ENCODE peak calls at places on chromosome 13, in six cellular contexts. Z is AG04450, U is Caco-2, W is right lobe of liver, I is sigmoid colon, S is GM23248. H is an unnamed sample.

GRCh38 chr13:55788548-55788947 is 1352.2 kb upstream of the PRR20A start:
- DNase-seq in U (no peak), W (no peak), S (no peak), Z (no peak), I (no peak), H (no peak)

GRCh38 chr13:93847162-93847561 is 620.6 kb downstream of the GPC6 start:
- DNase-seq in W (no peak), Z (peak; percentile 42), U (no peak), I (no peak), S (peak; percentile 92), H (no peak)

GRCh38 chr13:24308068-24308445 is 1.3 kb upstream of the C1QTNF9 start:
- DNase-seq in I (peak; percentile 57), S (no peak), Z (no peak), U (no peak), W (no peak), H (no peak)

GRCh38 chr13:93473441-93474270 is 247.0 kb downstream of the GPC6 start:
- DNase-seq in Z (peak; percentile 43), U (no peak), W (no peak), S (peak; percentile 8), I (no peak), H (no peak)

GRCh38 chr13:49807681-49808080 is 15.2 kb upstream of the KPNA3 start:
- DNase-seq in W (no peak), U (no peak), I (no peak), Z (no peak), S (no peak), H (no peak)

GRCh38 chr13:50360637-50361036 is 345.4 kb downstream of the KCNRG start:
- DNase-seq in W (no peak), U (no peak), Z (no peak), I (no peak), S (no peak), H (peak; percentile 35)

GRCh38 chr13:24348797-24349515 is 39.6 kb downstream of the C1QTNF9 start:
- DNase-seq in U (no peak), I (no peak), Z (no peak), W (peak; percentile 74), S (no peak), H (no peak)

GRCh38 chr13:23828866-23829265 is 60.3 kb downstream of the MIPEP start:
- DNase-seq in U (no peak), S (peak; percentile 79), I (no peak), W (no peak), Z (no peak), H (no peak)

GRCh38 chr13:43574601-43575000 is 212.2 kb downstream of the ENOX1 start:
- DNase-seq in Z (no peak), W (no peak), S (no peak), U (no peak), I (no peak), H (no peak)

GRCh38 chr13:52652980-52653303 is 306 bp downstream of the SUGT1 start:
- DNase-seq in W (no peak), S (no peak), U (no peak), I (peak; percentile 73), Z (no peak), H (no peak)

GRCh38 chr13:51731759-51732158 is 72.2 kb downstream of the DHRS12 start:
- DNase-seq in Z (no peak), I (no peak), S (peak; percentile 80), W (no peak), U (no peak), H (no peak)

GRCh38 chr13:22077205-22077683 is 406.4 kb downstream of the FGF9 start:
- DNase-seq in U (no peak), I (no peak), W (no peak), Z (no peak), S (no peak), H (no peak)

GRCh38 chr13:112064222-112064621 is 2.7 kb upstream of the SOX1 start:
- DNase-seq in I (no peak), S (no peak), Z (no peak), U (no peak), W (no peak), H (no peak)

GRCh38 chr13:112062047-112062618 is 4.8 kb upstream of the SOX1 start:
- DNase-seq in U (no peak), W (no peak), Z (no peak), I (no peak), S (no peak), H (no peak)

GRCh38 chr13:112063309-112063626 is 3.7 kb upstream of the SOX1 start:
- DNase-seq in W (no peak), Z (no peak), U (no peak), S (no peak), I (no peak), H (no peak)

GRCh38 chr13:112062619-112063308 is 4.2 kb upstream of the SOX1 start:
- DNase-seq in I (no peak), W (no peak), U (no peak), S (no peak), Z (no peak), H (no peak)

DNA sequence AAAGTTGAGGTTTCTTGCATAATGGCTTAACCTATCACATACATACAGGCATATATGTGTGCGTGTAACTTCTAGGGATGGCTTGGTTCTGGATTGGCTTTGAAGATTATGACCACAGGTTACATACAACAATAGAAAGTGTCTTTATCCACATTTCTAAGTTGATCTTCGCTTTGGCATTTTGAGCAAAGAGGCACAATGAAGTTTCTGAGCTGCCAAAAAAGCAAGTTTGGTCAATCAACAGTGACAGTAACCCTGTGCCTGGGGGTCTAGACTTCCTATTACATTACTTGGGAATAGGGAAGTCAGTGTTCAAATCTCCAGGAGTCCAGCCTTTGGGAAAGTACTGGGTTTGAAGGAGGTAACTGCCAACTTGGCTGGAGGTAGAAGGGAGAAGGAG is 3.1 kb upstream of the SOX1 start:
- DNase-seq in W (no peak), S (no peak), U (no peak), Z (no peak), I (no peak), H (no peak)
- H3K27me3 ChIP-seq in W (peaks cover 9% of the 10 kb centered on the region), S (peaks cover 71% of the 10 kb centered on the region), U (no peaks in the 10 kb centered on the region), Z (peaks cover 61% of the 10 kb centered on the region), I (peaks cover 29% of the 10 kb centered on the region), H (peaks cover 21% of the 10 kb centered on the region)

GRCh38 chr13:107452833-107453232 is 762.5 kb downstream of the LIG4 start:
- DNase-seq in U (no peak), I (no peak), S (no peak), Z (no peak), W (no peak), H (no peak)
- H3K27me3 ChIP-seq in U (no peaks in the 10 kb centered on the region), I (no peaks in the 10 kb centered on the region), S (no peaks in the 10 kb centered on the region), Z (no peaks in the 10 kb centered on the region), W (no peaks in the 10 kb centered on the region), H (no peaks in the 10 kb centered on the region)

DNA sequence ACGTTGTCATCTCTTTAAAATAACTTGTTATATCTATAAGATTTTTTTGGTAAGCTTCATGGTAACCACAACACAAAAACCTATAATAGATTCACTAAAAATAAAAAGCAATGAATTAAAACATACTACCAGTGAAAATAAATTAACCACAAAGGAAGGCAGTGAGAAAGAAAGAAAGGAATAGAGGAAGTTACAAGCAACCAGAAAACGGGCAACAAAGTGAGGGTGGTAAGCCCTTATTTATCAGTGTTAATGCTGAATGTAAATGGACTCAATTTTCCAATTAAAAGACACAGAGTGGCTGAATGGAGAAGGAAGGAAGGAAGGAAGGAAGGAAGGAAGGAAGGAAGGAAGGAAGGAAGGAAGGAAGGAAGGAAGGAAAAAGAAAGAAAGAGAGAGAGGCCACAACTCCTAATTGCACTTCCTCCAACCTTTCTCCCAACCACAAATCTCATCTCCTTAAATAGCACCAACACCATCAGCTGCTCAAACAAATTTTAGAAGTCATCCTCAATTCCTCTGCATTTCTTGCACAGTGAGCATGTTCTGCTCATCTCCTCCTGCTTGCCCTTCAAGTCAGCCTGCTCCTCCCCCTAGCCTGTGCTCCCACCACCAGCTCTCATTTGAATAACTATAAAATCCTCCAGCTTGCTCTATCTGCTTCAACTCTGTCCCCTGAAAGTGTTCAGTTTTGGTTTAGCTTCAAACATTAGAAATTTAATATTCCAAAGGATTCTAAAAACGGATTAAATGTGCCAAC is 48.6 kb downstream of the CCNA1 start:
- DNase-seq in Z (no peak), W (no peak), U (no peak), I (no peak), S (no peak), H (no peak)
- H3K27me3 ChIP-seq in Z (no peaks in the 10 kb centered on the region), W (no peaks in the 10 kb centered on the region), U (no peaks in the 10 kb centered on the region), I (no peaks in the 10 kb centered on the region), S (no peaks in the 10 kb centered on the region), H (no peaks in the 10 kb centered on the region)

GRCh38 chr13:110317093-110317492 is 10.0 kb downstream of the COL4A2 start:
- DNase-seq in W (no peak), U (no peak), S (no peak), Z (no peak), I (no peak), H (no peak)

GRCh38 chr13:110318920-110319319 is 11.8 kb downstream of the COL4A2 start:
- DNase-seq in Z (no peak), S (no peak), I (no peak), U (no peak), W (no peak), H (peak; percentile 63)

GRCh38 chr13:110319397-110319773 is 12.3 kb downstream of the COL4A2 start:
- DNase-seq in S (no peak), I (no peak), Z (no peak), W (no peak), U (no peak), H (no peak)

GRCh38 chr13:110316196-110316595 is 9.1 kb downstream of the COL4A2 start:
- DNase-seq in I (peak; percentile 65), U (no peak), W (no peak), S (no peak), Z (no peak), H (no peak)

GRCh38 chr13:110317496-110318195 is 10.6 kb downstream of the COL4A2 start:
- DNase-seq in I (no peak), U (no peak), Z (no peak), W (no peak), S (no peak), H (peak; percentile 89)
- H3K27me3 ChIP-seq in I (no peaks in the 10 kb centered on the region), U (no peaks in the 10 kb centered on the region), Z (no peaks in the 10 kb centered on the region), W (no peaks in the 10 kb centered on the region), S (no peaks in the 10 kb centered on the region), H (no peaks in the 10 kb centered on the region)